ENCODE peak calls at places on chromosomes 6 and 20, in ten cellular contexts. D, F, G, O, X, H, E, K, I and M are unnamed samples.

GRCh38 chr20:3115190-3116107 is 30.9 kb upstream of the AVP start:
- DNase-seq in D (no peak), F (no peak), G (peak), O (no peak), X (peak), H (peak), E (no peak), K (peak), I (no peak), M (peak)

GRCh38 chr6:117008618-117009017 is 131.6 kb downstream of the RFX6 start:
- DNase-seq in D (no peak), F (no peak), G (no peak), O (no peak), X (no peak), H (no peak), E (no peak), K (no peak), I (no peak), M (no peak)

GRCh38 chr6:3715285-3715684 is 36.2 kb downstream of the PXDC1 start:
- DNase-seq in D (no peak), F (no peak), G (no peak), O (no peak), X (no peak), H (no peak), E (no peak), K (no peak), I (no peak), M (no peak)

GRCh38 chr20:34703573-34704176 is 469 bp upstream of the TP53INP2 start:
- DNase-seq in D (no peak), F (peak), G (peak), O (peak), X (peak), H (peak), E (no peak), K (peak), I (no peak), M (peak)

GRCh38 chr20:63234693-63235398 is 859 bp upstream of the BIRC7 start:
- DNase-seq in D (no peak), F (no peak), G (peak), O (peak), X (no peak), H (no peak), E (no peak), K (no peak), I (no peak), M (peak)

GRCh38 chr6:96624957-96625356 is 62.0 kb downstream of the FHL5 start:
- DNase-seq in D (no peak), F (no peak), G (no peak), O (no peak), X (no peak), H (no peak), E (no peak), K (no peak), I (no peak), M (no peak)

GRCh38 chr20:49790077-49790798 is 22.4 kb upstream of the SLC9A8 start:
- DNase-seq in D (no peak), F (no peak), G (peak), O (no peak), X (peak), H (no peak), E (no peak), K (peak), I (no peak), M (peak)

GRCh38 chr6:26404534-26404933 is 2.5 kb downstream of the BTN3A1 start:
- DNase-seq in D (no peak), F (no peak), G (no peak), O (no peak), X (no peak), H (no peak), E (no peak), K (no peak), I (no peak), M (no peak)

GRCh38 chr6:107460074-107460631 is 789 bp upstream of the PDSS2 start:
- DNase-seq in D (no peak), F (no peak), G (no peak), O (no peak), X (no peak), H (no peak), E (no peak), K (no peak), I (no peak), M (peak)

GRCh38 chr6:106253731-106254130 is 71.8 kb downstream of the ATG5 start:
- DNase-seq in D (no peak), F (no peak), G (no peak), O (no peak), X (no peak), H (no peak), E (no peak), K (no peak), I (no peak), M (no peak)

GRCh38 chr20:35312348-35312747 is 20.1 kb upstream of the FAM83C start:
- DNase-seq in D (no peak), F (no peak), G (no peak), O (no peak), X (no peak), H (no peak), E (no peak), K (peak), I (no peak), M (peak)

GRCh38 chr6:44234101-44235090 is 11.0 kb downstream of the SLC29A1 start:
- DNase-seq in D (no peak), F (no peak), G (peak), O (no peak), X (peak), H (peak), E (no peak), K (peak), I (no peak), M (peak)

GRCh38 chr20:58342104-58342945 is 32.8 kb downstream of the RAB22A start:
- DNase-seq in D (no peak), F (no peak), G (no peak), O (no peak), X (no peak), H (no peak), E (no peak), K (peak), I (no peak), M (no peak)